ENCODE peak calls at places on chromosome 7, in eight cellular contexts. One of them, this sample, is unnamed.

GRCh38 chr7:92987543-92987942 is 130.2 kb downstream of the SAMD9 start:
- DNase-seq in left ventricle myocardium inferior: no peak
- DNase-seq in AG09309: no peak
- DNase-seq in CD8-positive, alpha-beta T cell: no peak
- DNase-seq in endothelial cell: no peak
- DNase-seq in mesothelial cell of epicardium: no peak
- DNase-seq in mammary epithelial cell: no peak
- DNase-seq in colonic mucosa: no peak
- DNase-seq in this sample: no peak

GRCh38 chr7:121447191-121447920 is 51.2 kb upstream of the FAM3C start:
- DNase-seq in left ventricle myocardium inferior: peak
- DNase-seq in AG09309: no peak
- DNase-seq in CD8-positive, alpha-beta T cell: no peak
- DNase-seq in endothelial cell: no peak
- DNase-seq in mesothelial cell of epicardium: no peak
- DNase-seq in mammary epithelial cell: no peak
- DNase-seq in colonic mucosa: no peak
- DNase-seq in this sample: no peak

GRCh38 chr7:41003031-41003925 is 699.6 kb downstream of the INHBA start:
- DNase-seq in left ventricle myocardium inferior: peak
- DNase-seq in AG09309: no peak
- DNase-seq in CD8-positive, alpha-beta T cell: no peak
- DNase-seq in endothelial cell: peak
- DNase-seq in mesothelial cell of epicardium: no peak
- DNase-seq in mammary epithelial cell: peak
- DNase-seq in colonic mucosa: peak
- DNase-seq in this sample: peak

GRCh38 chr7:192035-192649 is at the start of gene FAM20C:
- DNase-seq in left ventricle myocardium inferior: peak
- DNase-seq in AG09309: no peak
- DNase-seq in CD8-positive, alpha-beta T cell: no peak
- DNase-seq in endothelial cell: peak
- DNase-seq in mesothelial cell of epicardium: peak
- DNase-seq in mammary epithelial cell: peak
- DNase-seq in colonic mucosa: peak
- DNase-seq in this sample: peak

GRCh38 chr7:12212051-12212485 is 974 bp downstream of the TMEM106B start:
- DNase-seq in left ventricle myocardium inferior: no peak
- DNase-seq in AG09309: no peak
- DNase-seq in CD8-positive, alpha-beta T cell: no peak
- DNase-seq in endothelial cell: no peak
- DNase-seq in mesothelial cell of epicardium: no peak
- DNase-seq in mammary epithelial cell: no peak
- DNase-seq in colonic mucosa: peak
- DNase-seq in this sample: no peak

GRCh38 chr7:11727864-11728263 is 104.1 kb downstream of the THSD7A start:
- DNase-seq in left ventricle myocardium inferior: no peak
- DNase-seq in AG09309: peak
- DNase-seq in CD8-positive, alpha-beta T cell: no peak
- DNase-seq in endothelial cell: no peak
- DNase-seq in mesothelial cell of epicardium: no peak
- DNase-seq in mammary epithelial cell: no peak
- DNase-seq in colonic mucosa: no peak
- DNase-seq in this sample: no peak

GRCh38 chr7:131827421-131827820 is 271.0 kb upstream of the PODXL start:
- DNase-seq in left ventricle myocardium inferior: no peak
- DNase-seq in AG09309: no peak
- DNase-seq in CD8-positive, alpha-beta T cell: no peak
- DNase-seq in endothelial cell: no peak
- DNase-seq in mesothelial cell of epicardium: no peak
- DNase-seq in mammary epithelial cell: peak
- DNase-seq in colonic mucosa: no peak
- DNase-seq in this sample: no peak

GRCh38 chr7:151276651-151277590 is 28.4 kb upstream of the SMARCD3 start:
- DNase-seq in left ventricle myocardium inferior: peak
- DNase-seq in AG09309: no peak
- DNase-seq in CD8-positive, alpha-beta T cell: peak
- DNase-seq in endothelial cell: peak
- DNase-seq in mesothelial cell of epicardium: peak
- DNase-seq in mammary epithelial cell: peak
- DNase-seq in colonic mucosa: no peak
- DNase-seq in this sample: peak

GRCh38 chr7:157440346-157441022 is 103.7 kb downstream of the DNAJB6 start:
- DNase-seq in left ventricle myocardium inferior: no peak
- DNase-seq in AG09309: no peak
- DNase-seq in CD8-positive, alpha-beta T cell: no peak
- DNase-seq in endothelial cell: no peak
- DNase-seq in mesothelial cell of epicardium: no peak
- DNase-seq in mammary epithelial cell: no peak
- DNase-seq in colonic mucosa: no peak
- DNase-seq in this sample: no peak

GRCh38 chr7:3239291-3239691 is 61.8 kb upstream of the SDK1 start:
- DNase-seq in left ventricle myocardium inferior: no peak
- DNase-seq in AG09309: no peak
- DNase-seq in CD8-positive, alpha-beta T cell: no peak
- DNase-seq in endothelial cell: no peak
- DNase-seq in mesothelial cell of epicardium: peak
- DNase-seq in mammary epithelial cell: peak
- DNase-seq in colonic mucosa: no peak
- DNase-seq in this sample: no peak

GRCh38 chr7:83204715-83205114 is 42.0 kb upstream of the PCLO start:
- DNase-seq in left ventricle myocardium inferior: no peak
- DNase-seq in AG09309: no peak
- DNase-seq in CD8-positive, alpha-beta T cell: no peak
- DNase-seq in endothelial cell: no peak
- DNase-seq in mesothelial cell of epicardium: no peak
- DNase-seq in mammary epithelial cell: peak
- DNase-seq in colonic mucosa: no peak
- DNase-seq in this sample: no peak

GRCh38 chr7:91550931-91551330 is 286.7 kb downstream of the FZD1 start:
- DNase-seq in left ventricle myocardium inferior: no peak
- DNase-seq in AG09309: no peak
- DNase-seq in CD8-positive, alpha-beta T cell: no peak
- DNase-seq in endothelial cell: no peak
- DNase-seq in mesothelial cell of epicardium: no peak
- DNase-seq in mammary epithelial cell: no peak
- DNase-seq in colonic mucosa: no peak
- DNase-seq in this sample: no peak

GRCh38 chr7:141891338-141891737 is 24.9 kb upstream of the OR9A4 start:
- DNase-seq in left ventricle myocardium inferior: no peak
- DNase-seq in AG09309: no peak
- DNase-seq in CD8-positive, alpha-beta T cell: no peak
- DNase-seq in endothelial cell: no peak
- DNase-seq in mesothelial cell of epicardium: no peak
- DNase-seq in mammary epithelial cell: no peak
- DNase-seq in colonic mucosa: no peak
- DNase-seq in this sample: no peak

GRCh38 chr7:149547126-149547525 is 49.5 kb upstream of the ZNF746 start:
- DNase-seq in left ventricle myocardium inferior: no peak
- DNase-seq in AG09309: no peak
- DNase-seq in CD8-positive, alpha-beta T cell: no peak
- DNase-seq in endothelial cell: no peak
- DNase-seq in mesothelial cell of epicardium: no peak
- DNase-seq in mammary epithelial cell: no peak
- DNase-seq in colonic mucosa: no peak
- DNase-seq in this sample: no peak

GRCh38 chr7:154837622-154838021 is 165.3 kb downstream of the PAXIP1 start:
- DNase-seq in left ventricle myocardium inferior: no peak
- DNase-seq in AG09309: no peak
- DNase-seq in CD8-positive, alpha-beta T cell: no peak
- DNase-seq in endothelial cell: no peak
- DNase-seq in mesothelial cell of epicardium: no peak
- DNase-seq in mammary epithelial cell: no peak
- DNase-seq in colonic mucosa: no peak
- DNase-seq in this sample: no peak

GRCh38 chr7:1537631-1538412 is 7.3 kb downstream of the MAFK start:
- DNase-seq in left ventricle myocardium inferior: peak
- DNase-seq in AG09309: peak
- DNase-seq in CD8-positive, alpha-beta T cell: no peak
- DNase-seq in endothelial cell: peak
- DNase-seq in mesothelial cell of epicardium: peak
- DNase-seq in mammary epithelial cell: peak
- DNase-seq in colonic mucosa: peak
- DNase-seq in this sample: peak

GRCh38 chr7:33918401-33919120 is 13.2 kb downstream of the BMPER start:
- DNase-seq in left ventricle myocardium inferior: no peak
- DNase-seq in AG09309: no peak
- DNase-seq in CD8-positive, alpha-beta T cell: no peak
- DNase-seq in endothelial cell: no peak
- DNase-seq in mesothelial cell of epicardium: no peak
- DNase-seq in mammary epithelial cell: no peak
- DNase-seq in colonic mucosa: no peak
- DNase-seq in this sample: no peak

GRCh38 chr7:33107136-33108066 is 1.8 kb downstream of the RP9 start:
- DNase-seq in left ventricle myocardium inferior: no peak
- DNase-seq in AG09309: no peak
- DNase-seq in CD8-positive, alpha-beta T cell: peak
- DNase-seq in endothelial cell: peak
- DNase-seq in mesothelial cell of epicardium: no peak
- DNase-seq in mammary epithelial cell: peak
- DNase-seq in colonic mucosa: peak
- DNase-seq in this sample: peak

DNA sequence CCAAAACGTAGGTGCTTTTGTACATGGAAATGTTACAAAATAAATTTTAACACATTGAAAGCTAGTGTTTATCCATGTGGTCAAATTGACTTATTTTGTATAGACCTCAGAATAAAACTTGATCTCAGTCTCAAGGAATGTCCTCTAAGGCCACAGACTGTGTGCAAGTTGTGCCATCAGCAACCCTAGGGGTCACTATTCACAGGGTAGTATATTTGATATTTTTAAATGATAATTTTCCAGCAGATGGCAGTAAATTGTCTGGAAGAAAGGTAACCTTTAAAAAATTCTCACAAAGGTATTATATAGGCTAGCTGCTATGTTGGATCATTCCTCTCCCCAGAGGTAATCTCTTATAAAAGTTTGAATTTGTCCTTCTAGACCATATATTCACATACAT is 12.9 kb upstream of the SNX10 start:
- DNase-seq in left ventricle myocardium inferior: no peak
- DNase-seq in AG09309: no peak
- DNase-seq in CD8-positive, alpha-beta T cell: no peak
- DNase-seq in endothelial cell: no peak
- DNase-seq in mesothelial cell of epicardium: no peak
- DNase-seq in mammary epithelial cell: peak
- DNase-seq in colonic mucosa: no peak
- DNase-seq in this sample: no peak
- TF ChIP-seq CTCF in left ventricle myocardium inferior: no peak
- TF ChIP-seq CTCF in AG09309: peak
- TF ChIP-seq CTCF in CD8-positive, alpha-beta T cell: no peak
- TF ChIP-seq CTCF in endothelial cell: no peak
- TF ChIP-seq CTCF in mesothelial cell of epicardium: no peak
- TF ChIP-seq CTCF in mammary epithelial cell: peak
- TF ChIP-seq CTCF in colonic mucosa: no peak
- TF ChIP-seq CTCF in this sample: no peak

DNA sequence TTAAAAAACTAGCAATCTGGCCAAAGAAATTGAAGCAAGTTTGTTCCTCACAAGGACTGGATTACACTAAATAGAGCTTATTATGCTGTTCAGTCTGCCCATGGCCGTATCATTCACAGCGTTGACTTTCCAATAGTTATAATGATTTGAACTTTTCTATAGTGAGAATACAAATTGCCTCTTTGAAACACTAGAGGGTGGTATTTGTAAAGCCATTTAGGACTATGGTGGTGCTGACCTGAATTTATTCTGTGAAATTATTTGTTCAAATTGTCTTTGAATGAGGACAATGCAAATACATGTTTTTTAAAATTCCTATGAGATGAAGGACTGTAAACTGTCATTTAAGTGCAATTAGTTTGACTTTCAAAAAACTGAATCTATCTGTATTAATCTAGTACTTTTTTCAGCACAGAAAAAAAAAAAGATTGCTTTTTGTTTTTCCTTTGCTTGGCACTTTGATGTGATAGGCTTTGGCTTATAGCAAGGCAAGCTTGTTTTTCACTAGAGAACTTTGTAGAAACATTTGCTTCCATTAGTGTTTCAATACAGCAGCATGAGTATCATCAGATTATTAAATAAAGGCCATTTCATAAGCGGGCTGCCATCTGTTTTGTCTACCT is 122.6 kb upstream of the TMEM229A start:
- DNase-seq in left ventricle myocardium inferior: no peak
- DNase-seq in AG09309: no peak
- DNase-seq in CD8-positive, alpha-beta T cell: no peak
- DNase-seq in endothelial cell: no peak
- DNase-seq in mesothelial cell of epicardium: no peak
- DNase-seq in mammary epithelial cell: peak
- DNase-seq in colonic mucosa: no peak
- DNase-seq in this sample: no peak
- TF ChIP-seq CTCF in left ventricle myocardium inferior: peak
- TF ChIP-seq CTCF in AG09309: no peak
- TF ChIP-seq CTCF in CD8-positive, alpha-beta T cell: no peak
- TF ChIP-seq CTCF in endothelial cell: peak
- TF ChIP-seq CTCF in mesothelial cell of epicardium: peak
- TF ChIP-seq CTCF in mammary epithelial cell: peak
- TF ChIP-seq CTCF in colonic mucosa: peak
- TF ChIP-seq CTCF in this sample: peak

GRCh38 chr7:129176853-129177369 is 11.5 kb upstream of the SMO start:
- DNase-seq in left ventricle myocardium inferior: no peak
- DNase-seq in AG09309: no peak
- DNase-seq in CD8-positive, alpha-beta T cell: no peak
- DNase-seq in endothelial cell: no peak
- DNase-seq in mesothelial cell of epicardium: no peak
- DNase-seq in mammary epithelial cell: no peak
- DNase-seq in colonic mucosa: no peak
- DNase-seq in this sample: no peak
- TF ChIP-seq CTCF in left ventricle myocardium inferior: no peak
- TF ChIP-seq CTCF in AG09309: no peak
- TF ChIP-seq CTCF in CD8-positive, alpha-beta T cell: no peak
- TF ChIP-seq CTCF in endothelial cell: no peak
- TF ChIP-seq CTCF in mesothelial cell of epicardium: no peak
- TF ChIP-seq CTCF in mammary epithelial cell: no peak
- TF ChIP-seq CTCF in colonic mucosa: no peak
- TF ChIP-seq CTCF in this sample: no peak

GRCh38 chr7:145845345-145845744 is 271.3 kb upstream of the CNTNAP2 start:
- DNase-seq in left ventricle myocardium inferior: no peak
- DNase-seq in AG09309: no peak
- DNase-seq in CD8-positive, alpha-beta T cell: no peak
- DNase-seq in endothelial cell: no peak
- DNase-seq in mesothelial cell of epicardium: no peak
- DNase-seq in mammary epithelial cell: no peak
- DNase-seq in colonic mucosa: no peak
- DNase-seq in this sample: no peak

GRCh38 chr7:145850636-145851035 is 266.0 kb upstream of the CNTNAP2 start:
- DNase-seq in left ventricle myocardium inferior: no peak
- DNase-seq in AG09309: no peak
- DNase-seq in CD8-positive, alpha-beta T cell: no peak
- DNase-seq in endothelial cell: no peak
- DNase-seq in mesothelial cell of epicardium: no peak
- DNase-seq in mammary epithelial cell: no peak
- DNase-seq in colonic mucosa: no peak
- DNase-seq in this sample: no peak

DNA sequence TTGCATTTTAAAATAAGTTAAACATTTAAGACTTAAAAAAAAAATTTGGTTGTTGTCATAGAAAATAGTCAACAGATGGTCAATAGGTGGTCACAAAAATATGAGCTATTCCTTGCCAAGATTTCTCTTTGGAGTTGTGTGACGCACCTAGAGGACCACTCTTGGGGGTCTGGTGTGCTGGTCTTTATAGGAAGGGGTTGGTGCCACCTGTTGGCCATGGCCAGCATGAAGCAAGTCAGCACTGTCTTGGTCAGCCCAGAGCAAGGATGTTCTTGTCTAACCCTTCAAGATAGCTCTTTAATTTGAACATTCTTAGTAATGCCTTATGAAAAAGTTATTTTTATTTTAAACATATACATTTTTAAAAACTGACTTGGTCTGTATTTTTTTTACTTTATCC is 267.9 kb upstream of the CNTNAP2 start:
- DNase-seq in left ventricle myocardium inferior: no peak
- DNase-seq in AG09309: no peak
- DNase-seq in CD8-positive, alpha-beta T cell: no peak
- DNase-seq in endothelial cell: no peak
- DNase-seq in mesothelial cell of epicardium: no peak
- DNase-seq in mammary epithelial cell: no peak
- DNase-seq in colonic mucosa: no peak
- DNase-seq in this sample: peak
- TF ChIP-seq CTCF in left ventricle myocardium inferior: peak
- TF ChIP-seq CTCF in AG09309: no peak
- TF ChIP-seq CTCF in CD8-positive, alpha-beta T cell: no peak
- TF ChIP-seq CTCF in endothelial cell: no peak
- TF ChIP-seq CTCF in mesothelial cell of epicardium: no peak
- TF ChIP-seq CTCF in mammary epithelial cell: no peak
- TF ChIP-seq CTCF in colonic mucosa: no peak
- TF ChIP-seq CTCF in this sample: no peak